ENCODE peak calls at places on chromosome 2, in nine cellular contexts. M is fibroblast of mammary gland, K is uterus, Z is ascending aorta, J is GM23338, U is brain microvascular endothelial cell, F is epithelial cell of esophagus, G is cardiac fibroblast, R is sigmoid colon. I is an unnamed sample.

GRCh38 chr2:42092084-42092996 is 44.5 kb downstream of the PKDCC start:
- DNase-seq in M (no peak), K (no peak), Z (no peak), J (peak), U (no peak), F (peak), G (peak), R (no peak), I (no peak)

GRCh38 chr2:221629478-221629877 is 57.4 kb upstream of the EPHA4 start:
- DNase-seq in M (peak), K (no peak), Z (no peak), J (no peak), U (peak), F (peak), G (peak), R (no peak), I (peak)

GRCh38 chr2:43080626-43081025 is 145.8 kb downstream of the ZFP36L2 start:
- DNase-seq in M (no peak), K (peak), Z (no peak), J (no peak), U (no peak), F (no peak), G (no peak), R (peak), I (no peak)

GRCh38 chr2:153055182-153055581 is 336.8 kb downstream of the ARL6IP6 start:
- DNase-seq in M (no peak), K (no peak), Z (no peak), J (no peak), U (no peak), F (no peak), G (no peak), R (no peak), I (no peak)

GRCh38 chr2:63872571-63873328 is 31.1 kb downstream of the UGP2 start:
- DNase-seq in M (no peak), K (no peak), Z (no peak), J (no peak), U (no peak), F (no peak), G (peak), R (no peak), I (no peak)

GRCh38 chr2:88549616-88550292 is 77.5 kb downstream of the EIF2AK3 start:
- DNase-seq in M (no peak), K (no peak), Z (no peak), J (peak), U (no peak), F (peak), G (no peak), R (no peak), I (no peak)

GRCh38 chr2:235709969-235710879 is 216.4 kb downstream of the AGAP1 start:
- DNase-seq in M (no peak), K (no peak), Z (no peak), J (no peak), U (no peak), F (peak), G (no peak), R (peak), I (no peak)

GRCh38 chr2:141736466-141736865 is 394.4 kb downstream of the LRP1B start:
- DNase-seq in M (no peak), K (no peak), Z (no peak), J (no peak), U (no peak), F (no peak), G (no peak), R (no peak), I (no peak)

GRCh38 chr2:104375206-104375605 is 478.7 kb upstream of the POU3F3 start:
- DNase-seq in M (no peak), K (no peak), Z (no peak), J (peak), U (no peak), F (no peak), G (no peak), R (no peak), I (no peak)

GRCh38 chr2:3147641-3148530 is 229.7 kb downstream of the EIPR1 start:
- DNase-seq in M (no peak), K (no peak), Z (no peak), J (no peak), U (no peak), F (no peak), G (no peak), R (no peak), I (no peak)

GRCh38 chr2:23669413-23670244 is 257.3 kb downstream of the ATAD2B start:
- DNase-seq in M (peak), K (peak), Z (peak), J (no peak), U (no peak), F (peak), G (peak), R (peak), I (no peak)

GRCh38 chr2:147487980-147488289 is 356.9 kb upstream of the ACVR2A start:
- DNase-seq in M (no peak), K (no peak), Z (no peak), J (no peak), U (no peak), F (no peak), G (no peak), R (no peak), I (no peak)

GRCh38 chr2:210478661-210479060 is 2.1 kb upstream of the LANCL1 start:
- DNase-seq in M (no peak), K (no peak), Z (no peak), J (no peak), U (no peak), F (no peak), G (no peak), R (no peak), I (no peak)
- H3K4me3 ChIP-seq in M (no peak), K (no peak), Z (no peak), J (no peak), U (no peak), F (no peak), G (no peak), R (no peak), I (no peak)

GRCh38 chr2:106974891-106975290 is 88.9 kb upstream of the ST6GAL2 start:
- DNase-seq in M (no peak), K (no peak), Z (no peak), J (no peak), U (no peak), F (no peak), G (no peak), R (no peak), I (no peak)

GRCh38 chr2:106969777-106970176 is 83.8 kb upstream of the ST6GAL2 start:
- DNase-seq in M (no peak), K (no peak), Z (no peak), J (no peak), U (no peak), F (no peak), G (no peak), R (no peak), I (no peak)

GRCh38 chr2:106975641-106976040 is 89.7 kb upstream of the ST6GAL2 start:
- DNase-seq in M (peak), K (no peak), Z (no peak), J (no peak), U (no peak), F (no peak), G (no peak), R (no peak), I (no peak)

GRCh38 chr2:106972782-106973181 is 86.8 kb upstream of the ST6GAL2 start:
- DNase-seq in M (no peak), K (no peak), Z (no peak), J (no peak), U (peak), F (no peak), G (no peak), R (no peak), I (no peak)

DNA sequence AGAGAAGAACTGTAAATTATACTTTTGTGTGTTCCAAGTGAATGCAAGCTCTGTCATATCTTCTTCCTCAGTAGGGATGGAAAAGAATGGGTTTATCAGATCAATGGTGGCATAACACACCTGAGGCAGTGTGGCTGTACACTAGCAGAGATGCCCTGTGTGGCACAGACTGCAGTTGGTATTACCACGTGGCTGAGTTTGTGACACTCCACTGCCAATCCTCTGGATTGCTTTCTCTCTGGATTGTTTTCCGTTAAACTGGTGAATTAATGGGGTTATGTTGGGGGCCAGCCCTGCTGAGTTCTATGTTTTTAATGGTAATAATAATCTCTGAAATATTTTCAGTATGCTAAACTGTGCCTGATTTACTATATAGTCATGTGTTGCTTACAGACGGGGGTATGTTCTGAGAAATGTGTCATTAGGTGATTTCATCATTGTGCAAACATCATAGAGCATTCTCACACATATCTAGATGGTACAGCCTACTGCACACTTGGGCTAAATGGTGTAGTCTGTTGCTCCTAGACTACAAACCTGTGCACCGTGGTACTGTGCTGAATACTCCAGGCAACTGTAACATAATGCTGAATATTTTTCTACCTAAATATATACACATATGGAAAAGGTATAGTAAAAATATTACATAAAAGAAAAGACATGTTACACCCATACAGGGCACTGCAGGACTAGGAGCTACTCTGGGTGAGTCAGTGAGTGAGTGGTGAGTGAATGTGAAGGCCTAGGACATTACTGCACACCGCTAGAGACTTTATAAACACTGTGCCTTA is 84.7 kb upstream of the ST6GAL2 start:
- DNase-seq in M (peak), K (no peak), Z (no peak), J (no peak), U (peak), F (peak), G (peak), R (no peak), I (no peak)
- TF ChIP-seq CTCF in M (no peak), K (no peak), Z (no peak), J (no peak), U (peak), F (no peak), G (no peak), R (no peak), I (no peak)

GRCh38 chr2:238790126-238790820 is 57.6 kb upstream of the TWIST2 start:
- DNase-seq in M (no peak), K (no peak), Z (no peak), J (no peak), U (no peak), F (no peak), G (no peak), R (no peak), I (peak)
- H3K4me3 ChIP-seq in M (no peak), K (no peak), Z (no peak), J (no peak), U (no peak), F (no peak), G (no peak), R (no peak), I (peak)

DNA sequence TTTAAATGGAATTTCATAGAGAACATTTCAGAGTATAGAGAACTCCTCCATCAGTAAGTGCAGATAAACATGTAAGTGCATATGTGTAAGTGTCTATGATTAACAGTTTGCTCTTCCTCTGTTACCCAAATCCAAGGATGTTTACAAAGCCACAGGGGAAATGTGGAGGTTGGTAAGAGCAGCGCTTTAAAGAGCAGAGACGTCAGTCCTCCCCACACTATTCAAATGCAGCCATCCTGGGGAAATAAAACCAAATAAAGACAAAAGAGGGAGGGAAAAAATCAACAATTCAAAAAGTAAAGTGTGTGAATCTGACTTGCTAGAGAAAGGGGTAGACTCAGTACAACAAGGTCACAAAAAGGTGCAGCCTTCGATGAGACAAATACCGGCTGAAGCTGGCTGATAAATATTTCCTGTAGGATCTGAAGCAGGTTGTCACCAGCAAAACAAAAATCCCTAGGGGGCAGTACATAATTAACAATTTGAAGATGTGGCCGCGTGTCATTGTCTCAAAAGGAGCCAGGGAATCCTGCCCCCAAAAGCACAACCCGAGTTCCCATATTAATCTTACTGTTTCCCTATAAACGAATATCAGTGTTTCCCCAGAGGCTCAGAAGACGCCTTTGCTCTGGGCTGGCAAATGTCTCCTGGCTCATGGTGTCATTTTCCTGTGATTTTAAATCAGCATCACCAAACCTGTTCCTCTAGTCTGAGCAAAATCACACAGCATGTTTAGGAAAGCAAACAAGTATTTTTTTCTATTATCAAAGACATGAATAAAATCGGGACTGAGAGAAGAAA is 216.5 kb downstream of the CDCA7 start:
- DNase-seq in M (peak), K (no peak), Z (no peak), J (peak), U (peak), F (peak), G (peak), R (no peak), I (no peak)
- TF ChIP-seq CTCF in M (peak), K (peak), Z (peak), J (peak), U (peak), F (peak), G (peak), R (no peak), I (peak)

GRCh38 chr2:181806039-181806392 is 85.5 kb upstream of the ITPRID2 start:
- DNase-seq in M (no peak), K (no peak), Z (no peak), J (no peak), U (no peak), F (no peak), G (peak), R (no peak), I (no peak)

GRCh38 chr2:181812106-181812745 is 79.3 kb upstream of the ITPRID2 start:
- DNase-seq in M (peak), K (no peak), Z (no peak), J (no peak), U (no peak), F (peak), G (peak), R (no peak), I (no peak)

GRCh38 chr2:181807526-181807925 is 84.0 kb upstream of the ITPRID2 start:
- DNase-seq in M (peak), K (no peak), Z (no peak), J (no peak), U (no peak), F (no peak), G (no peak), R (no peak), I (no peak)

GRCh38 chr2:181813963-181814565 is 77.5 kb upstream of the ITPRID2 start:
- DNase-seq in M (peak), K (no peak), Z (no peak), J (no peak), U (peak), F (peak), G (peak), R (no peak), I (peak)

GRCh38 chr2:181810823-181811695 is 80.5 kb upstream of the ITPRID2 start:
- DNase-seq in M (peak), K (no peak), Z (peak), J (no peak), U (peak), F (peak), G (peak), R (no peak), I (peak)
- H3K4me3 ChIP-seq in M (no peak), K (no peak), Z (no peak), J (no peak), U (no peak), F (no peak), G (no peak), R (peak), I (no peak)